ENCODE peak calls at places on chromosome 16, in nine cellular contexts. P is astrocyte of the spinal cord, O is non-pigmented ciliary epithelial cell, C is endothelial cell, Y is PC-3, G is activated T-cell treated with anti-CD3 and anti-CD28 coated beads for 1 hour, B is A172, S is AG08396, X is iris pigment epithelial cell. V is an unnamed sample.

GRCh38 chr16:78443300-78443604 is 343.8 kb downstream of the WWOX start:
- DNase-seq in S (no peak), P (peak), B (no peak), C (no peak), X (no peak), G (no peak), Y (no peak), O (no peak), V (no peak)

GRCh38 chr16:62665269-62665668 is 629.0 kb upstream of the CDH8 start:
- DNase-seq in P (no peak), C (no peak), X (no peak), O (no peak), B (no peak), G (no peak), Y (no peak), S (no peak), V (no peak)

GRCh38 chr16:19549688-19550087 is 5.8 kb upstream of the VPS35L start:
- DNase-seq in B (no peak), X (no peak), P (no peak), C (no peak), S (no peak), G (no peak), O (no peak), Y (no peak), V (no peak)

GRCh38 chr16:3695610-3696369 is 21.5 kb downstream of the TRAP1 start:
- DNase-seq in X (no peak), S (no peak), C (no peak), P (no peak), Y (no peak), O (no peak), B (no peak), G (no peak), V (no peak)

GRCh38 chr16:78735337-78735736 is 635.9 kb downstream of the WWOX start:
- DNase-seq in G (no peak), X (no peak), C (no peak), O (no peak), B (no peak), S (no peak), Y (no peak), P (no peak), V (no peak)

GRCh38 chr16:73036074-73036826 is 11.7 kb downstream of the ZFHX3 start:
- DNase-seq in G (no peak), X (peak), S (no peak), Y (no peak), O (no peak), B (no peak), C (no peak), P (no peak), V (no peak)

GRCh38 chr16:69848635-69849545 is 86.8 kb downstream of the WWP2 start:
- DNase-seq in C (peak), G (no peak), X (peak), Y (peak), S (peak), P (peak), B (peak), O (peak), V (peak)

GRCh38 chr16:82657239-82657638 is 30.5 kb downstream of the CDH13 start:
- DNase-seq in Y (peak), P (peak), O (no peak), C (no peak), G (no peak), X (peak), S (no peak), B (no peak), V (peak)

GRCh38 chr16:29876578-29877249 is 13.7 kb upstream of the CDIPT start:
- DNase-seq in Y (no peak), P (no peak), X (no peak), S (peak), B (no peak), G (peak), C (no peak), O (no peak), V (peak)

GRCh38 chr16:1183235-1183907 is 30.5 kb downstream of the CACNA1H start:
- DNase-seq in C (peak), P (peak), B (peak), S (peak), G (no peak), Y (no peak), X (peak), O (no peak), V (peak)

GRCh38 chr16:84932691-84933090 is 78.6 kb downstream of the ZDHHC7 start:
- DNase-seq in B (no peak), X (no peak), Y (no peak), P (no peak), G (no peak), O (no peak), C (no peak), S (no peak), V (no peak)

GRCh38 chr16:84890427-84890826 is 70.6 kb downstream of the CRISPLD2 start:
- DNase-seq in G (no peak), Y (no peak), C (no peak), B (no peak), O (no peak), S (no peak), P (no peak), X (no peak), V (no peak)

GRCh38 chr16:86872126-86872525 is 293.8 kb downstream of the FOXL1 start:
- DNase-seq in O (no peak), S (no peak), Y (no peak), C (no peak), X (no peak), P (no peak), B (no peak), G (no peak), V (no peak)

GRCh38 chr16:79158337-79158736 is 442.2 kb downstream of the MAF start:
- DNase-seq in C (no peak), Y (no peak), P (no peak), S (no peak), X (no peak), O (no peak), G (no peak), B (no peak), V (no peak)

V was measured in GM03348.